ENCODE peak calls at places on chromosomes 16 and 17, in five cellular contexts. H is heart left ventricle; B is CD8-positive, alpha-beta T cell; S is body of pancreas; Y is breast epithelium. Z is an unnamed sample.

GRCh38 chr16:11078812-11079459 is 134.6 kb downstream of the CLEC16A start:
- DNase-seq in Y (peak), H (peak), S (peak), B (no peak), Z (no peak)

GRCh38 chr16:8751481-8752311 is 45.7 kb downstream of the TMEM186 start:
- DNase-seq in S (peak), H (no peak), Y (no peak), B (no peak), Z (no peak)

GRCh38 chr17:33854596-33854995 is 400.5 kb upstream of the CCL2 start:
- DNase-seq in S (no peak), Y (no peak), H (no peak), B (no peak), Z (no peak)

GRCh38 chr16:64304376-64304775 is 817.5 kb downstream of the CDH11 start:
- DNase-seq in S (no peak), Y (no peak), B (no peak), H (no peak), Z (no peak)

GRCh38 chr16:35776-36305 is 17.6 kb downstream of the POLR3K start:
- DNase-seq in H (no peak), S (no peak), B (no peak), Y (no peak), Z (no peak)

GRCh38 chr17:78979780-78980623 is at the start of gene LGALS3BP:
- DNase-seq in B (peak), Y (peak), S (peak), H (peak), Z (no peak)

GRCh38 chr16:1961651-1962067 is 2.3 kb downstream of the NDUFB10 start:
- DNase-seq in B (no peak), H (no peak), S (no peak), Y (no peak), Z (no peak)

GRCh38 chr16:50326835-50327465 is 41.8 kb downstream of the BRD7 start:
- DNase-seq in B (peak), Y (no peak), H (no peak), S (no peak), Z (no peak)

GRCh38 chr17:43791589-43791988 is 11.4 kb downstream of the CFAP97D1 start:
- DNase-seq in Y (no peak), H (no peak), S (peak), B (no peak), Z (peak)

GRCh38 chr16:85718682-85719081 is 29.9 kb upstream of the GINS2 start:
- DNase-seq in S (no peak), H (no peak), Y (no peak), B (no peak), Z (no peak)

GRCh38 chr17:19867654-19868395 is at the start of gene ULK2:
- DNase-seq in B (peak), Y (peak), H (peak), S (peak), Z (peak)

GRCh38 chr17:76623271-76624146 is 20.0 kb downstream of the ST6GALNAC1 start:
- DNase-seq in H (peak), Y (peak), B (peak), S (peak), Z (peak)

GRCh38 chr17:51088287-51088686 is 32.4 kb downstream of the SPAG9 start:
- DNase-seq in Y (no peak), H (no peak), B (no peak), S (no peak), Z (no peak)

GRCh38 chr16:69078073-69078472 is 27.4 kb upstream of the HAS3 start:
- DNase-seq in H (no peak), Y (no peak), B (no peak), S (no peak), Z (no peak)

GRCh38 chr16:16092925-16093624 is 130.2 kb downstream of the ABCC6 start:
- DNase-seq in Y (peak), B (no peak), S (peak), H (no peak), Z (no peak)

GRCh38 chr16:67397451-67397801 is 4.1 kb upstream of the TPPP3 start:
- DNase-seq in H (peak), B (no peak), Y (no peak), S (no peak), Z (no peak)

GRCh38 chr16:8583199-8583598 is 7.1 kb downstream of the TMEM114 start:
- DNase-seq in S (no peak), B (no peak), H (no peak), Y (no peak), Z (no peak)

GRCh38 chr17:8693328-8693727 is 51.3 kb downstream of the CCDC42 start:
- DNase-seq in S (no peak), Y (no peak), B (no peak), H (no peak), Z (no peak)

GRCh38 chr17:8695241-8695640 is 49.4 kb downstream of the CCDC42 start:
- DNase-seq in B (no peak), Y (no peak), S (no peak), H (no peak), Z (no peak)

GRCh38 chr17:8695916-8696415 is 48.7 kb downstream of the CCDC42 start:
- DNase-seq in B (no peak), S (no peak), H (no peak), Y (no peak), Z (no peak)

GRCh38 chr17:8696456-8696855 is 48.2 kb downstream of the CCDC42 start:
- DNase-seq in Y (no peak), H (no peak), S (no peak), B (no peak), Z (no peak)

GRCh38 chr17:8692916-8693315 is 51.7 kb downstream of the CCDC42 start:
- DNase-seq in S (no peak), B (no peak), H (no peak), Y (no peak), Z (no peak)
- H3K4me3 ChIP-seq in S (no peak), B (no peak), H (no peak), Y (no peak), Z (no peak)

DNA sequence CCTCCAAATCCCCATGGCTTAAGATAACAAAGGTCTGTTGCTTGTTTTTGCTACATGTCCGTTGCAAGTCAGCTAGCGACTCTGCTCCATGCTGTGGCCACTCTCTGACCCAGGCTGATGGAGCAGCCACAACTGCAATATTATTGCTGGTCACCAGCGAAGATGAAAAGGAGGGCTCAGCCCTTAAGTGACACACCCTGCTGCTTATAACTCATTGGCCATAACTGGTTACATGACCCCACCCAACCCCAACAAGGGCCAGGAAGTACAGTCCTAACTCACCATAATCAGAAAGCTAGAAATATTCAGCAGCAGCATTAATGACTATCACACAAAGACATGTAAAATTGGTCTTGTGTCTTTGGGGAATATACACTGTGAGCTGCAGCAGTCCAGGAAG is 224.3 kb downstream of the SOX9 start:
- DNase-seq in H (no peak), S (no peak), B (no peak), Y (no peak), Z (no peak)
- H3K27ac ChIP-seq in H (no peak), S (no peak), B (no peak), Y (no peak), Z (no peak)

DNA sequence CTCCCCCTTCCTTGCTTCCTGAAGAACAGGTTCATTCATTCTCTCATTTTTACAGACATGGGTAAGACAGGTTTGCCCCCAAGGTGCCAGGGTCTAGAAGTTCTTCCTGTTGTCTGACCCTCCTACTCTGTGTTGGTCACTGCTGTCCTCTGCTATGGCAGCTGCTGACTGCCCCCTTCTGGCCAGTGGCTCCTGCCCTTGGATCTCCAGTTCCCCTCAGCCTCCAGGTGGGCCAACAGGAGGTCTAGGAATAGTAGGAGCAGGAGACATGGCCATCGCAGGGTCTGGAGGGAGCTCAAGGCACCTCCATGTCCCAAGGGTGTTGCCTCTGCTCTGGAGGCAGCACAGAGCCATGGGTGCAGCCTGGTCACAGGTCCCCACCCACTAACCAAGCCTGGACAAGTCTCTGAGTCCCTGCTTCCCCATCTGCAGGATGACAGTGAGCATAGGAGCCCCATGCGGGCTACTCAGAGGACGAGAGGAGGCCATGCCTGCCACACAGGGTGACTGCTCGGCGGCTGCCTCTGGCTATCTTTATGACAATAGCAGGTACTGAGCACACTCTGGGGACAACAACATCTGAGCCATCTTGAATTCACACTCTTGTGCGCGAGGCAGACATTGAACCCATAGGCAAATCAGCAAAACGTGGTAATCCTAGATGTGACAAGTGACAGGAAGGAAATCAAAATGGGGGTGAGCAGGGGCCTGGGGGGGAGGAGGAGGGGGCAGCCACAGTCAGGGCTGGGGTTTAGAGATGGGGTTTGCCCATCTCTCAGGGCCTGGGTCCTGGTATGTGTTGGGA is 27.0 kb upstream of the NXPH3 start:
- DNase-seq in B (no peak), H (no peak), S (peak), Y (no peak), Z (peak)
- TF ChIP-seq CTCF in B (no peak), H (peak), S (peak), Y (peak), Z (peak)

GRCh38 chr17:49357516-49357915 is 4.5 kb downstream of the ZNF652 start:
- DNase-seq in H (no peak), B (no peak), Y (no peak), S (no peak), Z (no peak)
- H3K4me3 ChIP-seq in H (no peak), B (peak), Y (no peak), S (no peak), Z (no peak)

DNA sequence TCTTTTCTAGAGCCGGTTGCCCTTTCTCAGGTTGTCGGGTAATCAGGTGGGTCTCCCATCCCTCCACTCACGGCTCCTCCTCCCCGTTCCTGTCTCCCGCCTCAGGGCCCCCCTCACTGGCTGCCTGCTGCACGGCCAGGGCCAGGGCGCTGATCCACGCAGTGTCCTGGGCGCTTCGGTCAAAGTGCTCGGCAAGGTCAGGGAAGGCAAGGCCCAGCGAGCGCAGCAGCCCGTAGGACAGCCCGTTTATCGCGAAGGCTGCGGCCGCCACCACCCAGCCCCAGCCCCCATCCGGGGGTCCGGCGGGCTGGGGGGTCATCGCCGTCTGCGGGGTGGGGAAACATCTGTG is 723 bp downstream of the SLC16A11 start:
- DNase-seq in H (no peak), B (no peak), Y (no peak), S (no peak), Z (no peak)
- H3K27ac ChIP-seq in H (peak), B (no peak), Y (peak), S (no peak), Z (no peak)

GRCh38 chr17:74472890-74473289 is 6.5 kb downstream of the CD300A start:
- DNase-seq in S (no peak), B (no peak), Y (no peak), H (no peak), Z (no peak)

GRCh38 chr17:74475189-74475588 is 8.8 kb downstream of the CD300A start:
- DNase-seq in B (no peak), H (no peak), S (no peak), Y (no peak), Z (no peak)

GRCh38 chr17:74471341-74471740 is 4.9 kb downstream of the CD300A start:
- DNase-seq in S (no peak), B (no peak), H (no peak), Y (no peak), Z (no peak)

GRCh38 chr17:74474043-74474792 is 7.8 kb downstream of the CD300A start:
- DNase-seq in B (peak), Y (no peak), H (no peak), S (no peak), Z (no peak)

DNA sequence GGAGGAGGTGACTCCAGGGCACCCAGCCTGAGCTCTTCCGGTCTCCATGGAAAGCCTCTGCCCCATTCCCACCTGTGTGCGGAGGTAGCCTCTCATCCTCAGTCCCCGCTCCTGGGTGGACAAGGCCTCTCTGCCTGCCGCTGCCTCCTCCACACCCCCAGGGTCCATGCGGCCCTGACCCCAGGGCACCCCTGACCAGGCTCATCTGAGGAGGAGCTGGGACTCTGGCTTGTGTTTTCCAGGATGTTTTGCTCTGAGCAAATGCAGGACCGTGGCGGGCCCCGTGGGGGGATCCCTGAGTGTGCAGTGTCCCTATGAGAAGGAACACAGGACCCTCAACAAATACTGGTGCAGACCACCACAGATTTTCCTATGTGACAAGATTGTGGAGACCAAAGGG is 6.9 kb downstream of the CD300A start:
- DNase-seq in B (no peak), H (no peak), S (no peak), Y (no peak), Z (no peak)
- TF ChIP-seq CTCF in B (no peak), H (no peak), S (no peak), Y (no peak), Z (no peak)

Z was measured in WERI-Rb-1.